ENCODE peak calls at places on chromosome 3, in ten cellular contexts. I, T, P, D, H, Z, Y, F, U and M are unnamed samples.

GRCh38 chr3:52483577-52484495 is 11.3 kb upstream of the STAB1 start:
- DNase-seq in I (no peak), T (peak), P (no peak), D (no peak), H (no peak), Z (peak), Y (peak), F (peak), U (peak), M (peak)

GRCh38 chr3:66483006-66483928 is 17.6 kb downstream of the LRIG1 start:
- DNase-seq in I (peak), T (no peak), P (peak), D (peak), H (no peak), Z (peak), Y (peak), F (peak), U (no peak), M (peak)

GRCh38 chr3:150747909-150748568 is 14.9 kb downstream of the SIAH2 start:
- DNase-seq in I (no peak), T (no peak), P (no peak), D (no peak), H (no peak), Z (peak), Y (no peak), F (no peak), U (no peak), M (peak)

GRCh38 chr3:160003520-160004128 is 15.0 kb downstream of the IL12A start:
- DNase-seq in I (peak), T (no peak), P (peak), D (peak), H (no peak), Z (peak), Y (no peak), F (peak), U (no peak), M (peak)

GRCh38 chr3:196995646-196996355 is 27.2 kb upstream of the PIGZ start:
- DNase-seq in I (no peak), T (no peak), P (peak), D (peak), H (no peak), Z (no peak), Y (no peak), F (no peak), U (no peak), M (no peak)

GRCh38 chr3:16728762-16729745 is 123.8 kb upstream of the DAZL start:
- DNase-seq in I (no peak), T (no peak), P (no peak), D (no peak), H (no peak), Z (peak), Y (no peak), F (peak), U (peak), M (peak)

GRCh38 chr3:33355611-33356010 is 78.4 kb downstream of the FBXL2 start:
- DNase-seq in I (no peak), T (no peak), P (no peak), D (no peak), H (no peak), Z (peak), Y (no peak), F (peak), U (no peak), M (peak)

GRCh38 chr3:116517308-116517707 is 72.0 kb upstream of the LSAMP start:
- DNase-seq in I (peak), T (no peak), P (no peak), D (no peak), H (no peak), Z (peak), Y (no peak), F (peak), U (no peak), M (peak)

GRCh38 chr3:138452491-138452890 is 18.1 kb downstream of the ESYT3 start:
- DNase-seq in I (no peak), T (no peak), P (no peak), D (no peak), H (no peak), Z (no peak), Y (no peak), F (no peak), U (no peak), M (no peak)

GRCh38 chr3:141561426-141562034 is 74.7 kb downstream of the RASA2 start:
- DNase-seq in I (peak), T (no peak), P (no peak), D (no peak), H (no peak), Z (peak), Y (peak), F (peak), U (peak), M (peak)

GRCh38 chr3:43729707-43730399 is 39.1 kb downstream of the ABHD5 start:
- DNase-seq in I (no peak), T (peak), P (no peak), D (no peak), H (no peak), Z (no peak), Y (peak), F (no peak), U (no peak), M (no peak)

GRCh38 chr3:142319094-142319493 is 93.7 kb upstream of the GK5 start:
- DNase-seq in I (no peak), T (no peak), P (no peak), D (no peak), H (no peak), Z (peak), Y (no peak), F (peak), U (no peak), M (peak)

GRCh38 chr3:151214459-151214858 is 11.4 kb upstream of the GPR171 start:
- DNase-seq in I (peak), T (no peak), P (no peak), D (no peak), H (no peak), Z (no peak), Y (no peak), F (no peak), U (no peak), M (no peak)

GRCh38 chr3:64830681-64831080 is 142.9 kb upstream of the ADAMTS9 start:
- DNase-seq in I (peak), T (no peak), P (no peak), D (no peak), H (no peak), Z (no peak), Y (no peak), F (no peak), U (no peak), M (no peak)

GRCh38 chr3:76181213-76181612 is 395.9 kb upstream of the ZNF717 start:
- DNase-seq in I (no peak), T (no peak), P (no peak), D (no peak), H (no peak), Z (no peak), Y (no peak), F (no peak), U (no peak), M (no peak)

GRCh38 chr3:127817331-127817821 is 4.9 kb downstream of the MGLL start:
- DNase-seq in I (no peak), T (no peak), P (no peak), D (peak), H (no peak), Z (peak), Y (no peak), F (peak), U (no peak), M (peak)

GRCh38 chr3:155196131-155197075 is 97.1 kb downstream of the STRIT1 start:
- DNase-seq in I (no peak), T (no peak), P (no peak), D (no peak), H (no peak), Z (no peak), Y (no peak), F (no peak), U (no peak), M (no peak)

GRCh38 chr3:52225452-52226228 is at the start of gene TLR9:
- DNase-seq in I (no peak), T (no peak), P (no peak), D (peak), H (no peak), Z (no peak), Y (no peak), F (no peak), U (no peak), M (no peak)

GRCh38 chr3:61894988-61895935 is 333.9 kb downstream of the PTPRG start:
- DNase-seq in I (no peak), T (peak), P (peak), D (no peak), H (no peak), Z (peak), Y (peak), F (peak), U (peak), M (peak)

GRCh38 chr3:189714991-189715961 is 84.1 kb downstream of the TP63 start:
- DNase-seq in I (no peak), T (no peak), P (no peak), D (no peak), H (no peak), Z (peak), Y (no peak), F (peak), U (no peak), M (peak)

GRCh38 chr3:158702815-158703481 is 29.3 kb downstream of the RARRES1 start:
- DNase-seq in I (no peak), T (no peak), P (no peak), D (no peak), H (no peak), Z (peak), Y (no peak), F (peak), U (no peak), M (peak)

GRCh38 chr3:62567097-62568021 is 194.0 kb upstream of the FEZF2 start:
- DNase-seq in I (no peak), T (no peak), P (no peak), D (peak), H (no peak), Z (peak), Y (no peak), F (peak), U (peak), M (peak)

GRCh38 chr3:122513386-122514122 is 1.2 kb downstream of the KPNA1 start:
- DNase-seq in I (peak), T (peak), P (no peak), D (no peak), H (no peak), Z (no peak), Y (no peak), F (peak), U (no peak), M (peak)

GRCh38 chr3:43317461-43318316 is 31.3 kb downstream of the SNRK start:
- DNase-seq in I (no peak), T (no peak), P (no peak), D (no peak), H (no peak), Z (peak), Y (no peak), F (no peak), U (no peak), M (no peak)

GRCh38 chr3:4807381-4808280 is 171.6 kb upstream of the BHLHE40 start:
- DNase-seq in I (no peak), T (no peak), P (no peak), D (peak), H (no peak), Z (no peak), Y (no peak), F (peak), U (no peak), M (no peak)

GRCh38 chr3:167113466-167113865 is 266.6 kb downstream of the ZBBX start:
- DNase-seq in I (peak), T (no peak), P (no peak), D (no peak), H (no peak), Z (no peak), Y (no peak), F (no peak), U (no peak), M (no peak)

DNA sequence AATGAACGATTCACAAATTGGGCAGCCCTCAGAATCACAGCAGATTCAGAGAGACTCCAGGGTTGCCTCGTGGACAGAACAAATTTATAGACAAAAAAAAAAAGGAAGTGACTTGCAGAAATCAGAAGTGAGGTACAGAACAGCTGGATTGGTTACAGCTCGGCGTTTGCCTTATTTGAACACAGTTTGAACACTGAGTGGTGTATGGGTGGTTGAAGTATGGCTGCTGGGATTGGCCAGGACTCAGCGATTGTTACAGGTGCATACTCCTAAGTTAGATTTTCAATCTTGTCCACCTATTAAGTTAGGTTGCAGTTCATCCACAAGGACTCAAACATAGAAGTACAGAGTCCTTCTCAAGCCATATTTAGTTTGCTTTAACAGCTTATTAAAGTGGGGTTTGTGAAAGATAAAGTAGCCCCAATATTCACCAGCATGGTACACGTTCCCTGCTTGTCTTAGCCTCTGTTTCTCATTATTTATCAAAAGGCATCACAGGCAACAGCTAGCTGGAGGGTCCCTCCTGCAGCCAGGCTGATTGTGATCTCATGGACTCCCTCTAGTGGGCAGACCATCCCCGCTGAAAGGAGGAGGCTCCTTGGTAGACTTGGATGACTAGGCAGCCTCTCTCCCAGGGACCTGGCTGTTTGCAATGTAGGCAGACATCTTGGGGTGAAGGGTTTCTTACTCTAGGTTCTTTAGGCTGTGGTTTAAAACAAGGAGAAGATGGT is 17.6 kb upstream of the ALDH1L1 start:
- DNase-seq in I (peak), T (peak), P (peak), D (peak), H (no peak), Z (peak), Y (peak), F (peak), U (peak), M (peak)
- TF ChIP-seq CTCF in I (peak), T (no peak), P (peak), D (peak), H (peak), Z (peak), Y (peak), F (peak), U (peak), M (peak)

GRCh38 chr3:79767194-79767952 is 425 bp downstream of the ROBO1 start:
- DNase-seq in I (peak), T (no peak), P (no peak), D (no peak), H (no peak), Z (no peak), Y (no peak), F (peak), U (no peak), M (no peak)

GRCh38 chr3:79769234-79769633 is 1.4 kb upstream of the ROBO1 start:
- DNase-seq in I (no peak), T (no peak), P (no peak), D (no peak), H (no peak), Z (no peak), Y (no peak), F (no peak), U (no peak), M (no peak)

GRCh38 chr3:79765854-79766253 is 1.9 kb downstream of the ROBO1 start:
- DNase-seq in I (peak), T (no peak), P (no peak), D (no peak), H (no peak), Z (no peak), Y (no peak), F (no peak), U (no peak), M (no peak)

GRCh38 chr3:79766474-79767193 is 1.2 kb downstream of the ROBO1 start:
- DNase-seq in I (peak), T (no peak), P (no peak), D (no peak), H (no peak), Z (no peak), Y (no peak), F (no peak), U (no peak), M (no peak)

GRCh38 chr3:79767953-79768282 is at the start of gene ROBO1:
- DNase-seq in I (peak), T (no peak), P (no peak), D (no peak), H (no peak), Z (no peak), Y (no peak), F (peak), U (no peak), M (no peak)
- H3K4me3 ChIP-seq in I (peak), T (no peak), P (peak), D (peak), H (no peak), Z (peak), Y (peak), F (peak), U (no peak), M (no peak)

GRCh38 chr3:111621535-111621934 is 26.4 kb upstream of the ZBED2 start:
- DNase-seq in I (peak), T (no peak), P (no peak), D (no peak), H (no peak), Z (no peak), Y (no peak), F (no peak), U (no peak), M (no peak)
- TF ChIP-seq CTCF in I (peak), T (no peak), P (no peak), D (no peak), H (peak), Z (peak), Y (no peak), F (peak), U (peak), M (peak)

GRCh38 chr3:188658606-188659005 is 504.6 kb downstream of the LPP start:
- DNase-seq in I (no peak), T (no peak), P (no peak), D (no peak), H (no peak), Z (no peak), Y (no peak), F (no peak), U (no peak), M (no peak)
- H3K4me3 ChIP-seq in I (no peak), T (no peak), P (no peak), D (no peak), H (no peak), Z (no peak), Y (no peak), F (no peak), U (no peak), M (no peak)

DNA sequence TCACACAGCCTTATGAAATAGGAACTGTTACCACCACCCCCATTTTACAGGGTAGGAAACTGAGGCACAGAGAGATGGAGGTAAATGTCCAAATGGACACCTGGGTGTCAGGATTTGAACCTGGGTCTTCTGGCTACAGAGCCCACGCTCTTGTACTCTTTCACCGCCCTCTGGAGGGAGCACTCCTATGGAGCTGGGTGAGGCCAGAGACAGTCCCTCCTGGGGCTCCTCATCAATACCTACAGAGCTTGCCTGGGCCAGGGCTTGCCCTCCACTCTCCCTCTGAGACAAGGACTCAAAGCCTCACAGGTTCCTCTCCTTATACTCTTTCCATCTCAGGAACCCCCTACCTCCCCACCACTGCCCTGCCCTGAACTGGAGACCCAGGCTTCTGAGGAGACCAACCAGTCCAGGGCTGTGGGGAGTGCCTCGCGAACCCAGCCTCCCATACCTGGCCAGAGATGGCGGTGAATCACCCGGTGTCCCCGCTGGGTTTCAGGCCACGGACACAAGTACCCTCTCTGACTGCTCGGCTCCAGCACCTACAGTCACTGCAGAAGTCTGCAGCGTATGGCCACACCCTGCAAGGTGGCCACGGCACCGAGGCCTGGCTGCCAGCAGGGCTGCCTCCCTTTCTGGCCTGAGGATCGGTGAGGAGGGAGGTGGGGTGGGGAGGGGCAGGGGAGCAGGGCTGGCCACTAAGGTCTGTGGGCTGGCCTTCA is 22.1 kb upstream of the ATP2B2 start:
- DNase-seq in I (no peak), T (no peak), P (no peak), D (no peak), H (no peak), Z (no peak), Y (no peak), F (no peak), U (no peak), M (no peak)
- TF ChIP-seq CTCF in I (no peak), T (no peak), P (no peak), D (no peak), H (no peak), Z (no peak), Y (no peak), F (no peak), U (no peak), M (no peak)

DNA sequence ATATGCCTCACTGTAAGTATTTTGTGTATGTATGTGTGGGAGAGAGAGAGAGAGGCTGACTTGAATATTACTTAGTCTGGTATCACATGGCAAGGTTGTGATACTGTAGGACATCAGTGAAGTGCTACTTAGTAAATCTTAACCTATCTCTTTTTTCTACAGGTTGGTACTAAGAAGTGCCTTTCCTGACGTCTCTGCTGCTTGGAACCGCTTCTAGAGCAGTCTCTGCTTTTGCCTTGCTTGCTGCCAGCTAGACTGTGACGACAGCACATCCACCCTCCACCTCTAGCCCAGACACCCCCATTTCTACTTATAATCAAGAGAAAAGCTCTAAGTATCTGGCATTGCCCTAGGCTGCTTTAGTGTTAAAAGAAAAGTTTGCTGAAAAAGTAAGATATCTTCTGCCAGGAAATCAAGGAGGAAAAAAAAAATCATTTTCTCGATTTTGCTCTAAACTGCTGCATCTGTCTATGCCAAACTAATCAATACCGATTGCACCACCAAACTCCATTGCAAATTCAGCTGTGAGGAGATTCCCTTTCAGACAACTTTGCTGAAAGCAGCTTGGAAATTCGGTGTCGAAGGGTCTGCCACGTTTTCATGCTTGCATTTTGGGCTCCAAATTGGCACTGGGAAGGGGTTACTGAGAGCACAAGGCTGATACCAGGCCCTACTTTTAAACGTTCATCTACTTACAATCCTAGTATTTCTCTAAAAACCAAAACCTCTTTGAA is 30.7 kb downstream of the MBNL1 start:
- DNase-seq in I (no peak), T (no peak), P (no peak), D (peak), H (no peak), Z (no peak), Y (no peak), F (no peak), U (no peak), M (no peak)
- H3K4me3 ChIP-seq in I (peak), T (peak), P (peak), D (peak), H (peak), Z (peak), Y (peak), F (peak), U (peak), M (peak)